ENCODE peak calls at places on chromosomes 6 and 20, in ten cellular contexts. V, E, H, P, C, Y, G, R, S and O are unnamed samples.

GRCh38 chr20:35674921-35675320 is 10.2 kb upstream of the CPNE1 start:
- DNase-seq in V (no peak), E (no peak), H (no peak), P (no peak), C (no peak), Y (no peak), G (no peak), R (no peak), S (no peak), O (no peak)

GRCh38 chr6:27562027-27562410 is 89.1 kb upstream of the ZNF184 start:
- DNase-seq in V (no peak), E (no peak), H (no peak), P (no peak), C (no peak), Y (no peak), G (no peak), R (no peak), S (no peak), O (no peak)

GRCh38 chr20:44253528-44253927 is 6.4 kb downstream of the GDAP1L1 start:
- DNase-seq in V (no peak), E (no peak), H (no peak), P (no peak), C (no peak), Y (no peak), G (no peak), R (no peak), S (no peak), O (no peak)

GRCh38 chr6:148898360-148899005 is 151.7 kb downstream of the UST start:
- DNase-seq in V (no peak), E (no peak), H (no peak), P (no peak), C (no peak), Y (no peak), G (no peak), R (no peak), S (no peak), O (no peak)

GRCh38 chr6:93516441-93516840 is 97.1 kb upstream of the EPHA7 start:
- DNase-seq in V (no peak), E (no peak), H (no peak), P (no peak), C (no peak), Y (no peak), G (no peak), R (no peak), S (no peak), O (no peak)

GRCh38 chr20:13563854-13564253 is 74.9 kb downstream of the TASP1 start:
- DNase-seq in V (no peak), E (no peak), H (no peak), P (no peak), C (no peak), Y (no peak), G (no peak), R (no peak), S (no peak), O (no peak)

GRCh38 chr6:109465772-109466171 is 10.2 kb upstream of the MICAL1 start:
- DNase-seq in V (no peak), E (no peak), H (no peak), P (no peak), C (no peak), Y (no peak), G (no peak), R (no peak), S (no peak), O (no peak)

GRCh38 chr20:31308535-31309162 is at the start of gene DEFB116:
- DNase-seq in V (no peak), E (no peak), H (no peak), P (no peak), C (no peak), Y (no peak), G (no peak), R (no peak), S (no peak), O (no peak)

GRCh38 chr6:119280080-119280479 is 69.5 kb downstream of the MAN1A1 start:
- DNase-seq in V (no peak), E (no peak), H (no peak), P (no peak), C (no peak), Y (no peak), G (no peak), R (no peak), S (no peak), O (no peak)

GRCh38 chr20:10419550-10420133 is 14.4 kb downstream of the MKKS start:
- DNase-seq in V (no peak), E (no peak), H (no peak), P (peak; percentile 33), C (no peak), Y (no peak), G (no peak), R (no peak), S (peak; percentile 40), O (no peak)

GRCh38 chr20:21520702-21521595 is 7.1 kb upstream of the NKX2-2 start:
- DNase-seq in V (no peak), E (no peak), H (no peak), P (no peak), C (no peak), Y (no peak), G (no peak), R (no peak), S (no peak), O (no peak)

GRCh38 chr20:1734269-1734858 is 76.8 kb upstream of the SIRPG start:
- DNase-seq in V (peak; percentile 18), E (peak; percentile 29), H (peak; percentile 60), P (peak; percentile 1), C (peak; percentile 28), Y (peak; percentile 15), G (peak; percentile 15), R (no peak), S (no peak), O (no peak)

GRCh38 chr20:10674684-10675455 is 1.1 kb upstream of the JAG1 start:
- DNase-seq in V (no peak), E (peak; percentile 78), H (peak; percentile 92), P (peak; percentile 15), C (no peak), Y (peak; percentile 83), G (peak; percentile 40), R (no peak), S (peak; percentile 60), O (no peak)

GRCh38 chr20:58231678-58232077 is 3.2 kb upstream of the ANKRD60 start:
- DNase-seq in V (no peak), E (peak; percentile 65), H (no peak), P (no peak), C (no peak), Y (no peak), G (no peak), R (no peak), S (no peak), O (no peak)

GRCh38 chr20:17636523-17637412 is 45.3 kb downstream of the RRBP1 start:
- DNase-seq in V (no peak), E (no peak), H (no peak), P (no peak), C (no peak), Y (no peak), G (no peak), R (no peak), S (no peak), O (no peak)

GRCh38 chr6:133436652-133437051 is 195.5 kb downstream of the EYA4 start:
- DNase-seq in V (no peak), E (no peak), H (no peak), P (peak; percentile 33), C (no peak), Y (no peak), G (no peak), R (no peak), S (no peak), O (no peak)